ENCODE peak calls at places on chromosomes 6 and 20, in four cellular contexts. G, S, Q and H are unnamed samples.

GRCh38 chr6:106122306-106122940 is 36.3 kb downstream of the PRDM1 start:
- DNase-seq in G (no peak), S (no peak), Q (no peak), H (no peak)

GRCh38 chr6:40195751-40196518 is 261.7 kb upstream of the MOCS1 start:
- DNase-seq in G (no peak), S (no peak), Q (no peak), H (no peak)

GRCh38 chr6:154099211-154099610 is 60.2 kb downstream of the OPRM1 start:
- DNase-seq in G (no peak), S (no peak), Q (no peak), H (no peak)

GRCh38 chr6:45681860-45682488 is 304.2 kb upstream of the SUPT3H start:
- DNase-seq in G (peak), S (no peak), Q (peak), H (peak)

GRCh38 chr6:28597217-28597835 is 71.6 kb downstream of the GPX5 start:
- DNase-seq in G (no peak), S (peak), Q (peak), H (no peak)

GRCh38 chr6:138107752-138108592 is 753 bp upstream of the PERP start:
- DNase-seq in G (peak), S (peak), Q (no peak), H (peak)

GRCh38 chr20:1490643-1491042 is 577 bp downstream of the SIRPB2 start:
- DNase-seq in G (no peak), S (no peak), Q (no peak), H (no peak)

GRCh38 chr6:108559884-108560462 is 744 bp upstream of the FOXO3 start:
- DNase-seq in G (peak), S (peak), Q (peak), H (no peak)

GRCh38 chr6:44499609-44500008 is 112.1 kb downstream of the CDC5L start:
- DNase-seq in G (no peak), S (no peak), Q (no peak), H (no peak)

GRCh38 chr6:6943411-6943810 is 164.3 kb upstream of the RREB1 start:
- DNase-seq in G (no peak), S (no peak), Q (no peak), H (no peak)

GRCh38 chr6:114364295-114364694 is 21.5 kb upstream of the HS3ST5 start:
- DNase-seq in G (no peak), S (no peak), Q (peak), H (no peak)

GRCh38 chr6:50829898-50830439 is 11.3 kb downstream of the TFAP2B start:
- DNase-seq in G (no peak), S (no peak), Q (no peak), H (no peak)

GRCh38 chr6:119390276-119390793 is 40.8 kb upstream of the MAN1A1 start:
- DNase-seq in G (no peak), S (no peak), Q (no peak), H (no peak)

GRCh38 chr6:28351087-28351486 is 1.3 kb downstream of the ZKSCAN3 start:
- DNase-seq in G (no peak), S (no peak), Q (no peak), H (no peak)

GRCh38 chr20:62210496-62210855 is 9.6 kb downstream of the HRH3 start:
- DNase-seq in G (no peak), S (no peak), Q (no peak), H (no peak)

GRCh38 chr6:56954389-56955170 is at the start of gene BEND6:
- DNase-seq in G (peak), S (peak), Q (peak), H (peak)

GRCh38 chr6:56953597-56954388 is 1.1 kb upstream of the BEND6 start:
- DNase-seq in G (peak), S (no peak), Q (peak), H (peak)

GRCh38 chr6:56956481-56956880 is 1.6 kb downstream of the BEND6 start:
- DNase-seq in G (no peak), S (no peak), Q (no peak), H (no peak)

GRCh38 chr6:56957856-56958255 is 2.9 kb downstream of the BEND6 start:
- DNase-seq in G (no peak), S (no peak), Q (no peak), H (no peak)

DNA sequence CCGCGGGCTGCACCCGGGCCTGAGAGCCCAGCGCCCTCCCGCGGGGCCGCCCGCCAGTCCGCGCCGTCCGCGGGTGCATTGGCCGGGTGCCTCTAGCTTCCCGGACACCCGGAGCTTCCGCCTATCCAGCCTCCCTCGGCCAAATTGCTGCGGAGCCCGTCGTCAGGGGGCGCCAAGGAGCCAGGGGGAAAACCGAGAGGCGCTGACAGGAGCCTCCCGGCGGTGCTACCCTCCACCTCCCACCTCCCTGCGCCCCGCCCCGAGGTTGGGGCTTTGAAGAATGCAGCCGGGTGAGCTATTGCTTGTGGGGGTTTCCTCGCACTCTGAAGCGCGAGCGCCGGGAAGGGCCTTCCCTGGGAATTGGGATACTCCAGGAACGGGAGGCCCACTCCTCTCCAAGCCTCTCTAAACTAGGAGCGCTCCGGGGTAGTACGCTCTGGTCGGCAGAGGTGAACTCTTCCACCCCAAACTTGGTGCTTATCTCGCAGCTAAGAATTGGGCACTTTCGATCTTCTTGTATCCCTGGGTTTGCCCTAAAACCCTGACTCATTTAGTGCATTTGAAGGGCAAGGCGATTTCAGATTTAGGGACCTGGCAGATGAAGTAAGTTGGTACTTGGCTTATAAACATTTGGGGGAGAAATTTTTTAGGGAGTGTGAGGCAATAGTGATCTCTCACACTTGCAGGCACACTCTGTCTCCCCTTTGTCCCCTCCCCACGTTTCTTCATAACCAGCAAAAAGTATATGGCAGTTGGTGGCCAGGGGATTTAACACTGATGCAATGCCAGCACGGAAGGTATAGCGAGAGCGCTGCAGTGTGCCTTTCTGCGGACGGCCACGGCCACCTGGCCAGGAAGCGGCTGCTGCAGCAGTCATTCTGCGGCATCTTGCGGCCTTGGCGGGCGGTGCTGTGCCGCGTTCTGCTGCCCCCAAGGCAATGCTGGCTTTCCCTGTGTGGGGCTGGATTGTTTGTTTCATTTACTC is 556 bp downstream of the BEND6 start:
- DNase-seq in G (peak), S (peak), Q (peak), H (peak)
- TF ChIP-seq CTCF in G (peak), S (peak), Q (peak), H (peak)

GRCh38 chr6:34154668-34155447 is 9.0 kb upstream of the GRM4 start:
- DNase-seq in G (peak), S (peak), Q (peak), H (peak)
- TF ChIP-seq CTCF in G (peak), S (peak), Q (peak), H (peak)

GRCh38 chr20:44268802-44269201 is 21.7 kb downstream of the GDAP1L1 start:
- DNase-seq in G (no peak), S (no peak), Q (no peak), H (no peak)

GRCh38 chr20:44258226-44258890 is 11.2 kb downstream of the GDAP1L1 start:
- DNase-seq in G (no peak), S (no peak), Q (no peak), H (no peak)

DNA sequence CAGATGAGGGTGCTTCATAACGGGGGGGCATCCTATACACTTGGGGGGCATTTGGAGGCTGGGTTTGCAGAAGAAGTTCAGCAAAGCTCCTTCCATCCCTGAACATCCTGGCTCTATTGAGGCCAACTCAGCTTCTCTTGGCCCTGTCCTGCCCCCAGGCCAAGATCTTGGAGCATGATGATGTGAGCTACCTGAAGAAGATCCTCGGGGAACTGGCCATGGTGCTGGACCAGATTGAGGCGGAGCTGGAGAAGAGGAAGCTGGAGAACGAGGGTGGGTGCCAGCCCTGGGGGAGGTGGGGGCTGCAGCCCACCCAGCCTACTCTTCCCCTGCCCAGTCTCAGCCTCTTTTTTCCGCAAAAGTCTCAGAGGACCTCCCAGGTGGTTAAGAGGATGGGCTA is 17.2 kb downstream of the GDAP1L1 start:
- DNase-seq in G (no peak), S (peak), Q (no peak), H (no peak)
- TF ChIP-seq CTCF in G (no peak), S (no peak), Q (no peak), H (no peak)

DNA sequence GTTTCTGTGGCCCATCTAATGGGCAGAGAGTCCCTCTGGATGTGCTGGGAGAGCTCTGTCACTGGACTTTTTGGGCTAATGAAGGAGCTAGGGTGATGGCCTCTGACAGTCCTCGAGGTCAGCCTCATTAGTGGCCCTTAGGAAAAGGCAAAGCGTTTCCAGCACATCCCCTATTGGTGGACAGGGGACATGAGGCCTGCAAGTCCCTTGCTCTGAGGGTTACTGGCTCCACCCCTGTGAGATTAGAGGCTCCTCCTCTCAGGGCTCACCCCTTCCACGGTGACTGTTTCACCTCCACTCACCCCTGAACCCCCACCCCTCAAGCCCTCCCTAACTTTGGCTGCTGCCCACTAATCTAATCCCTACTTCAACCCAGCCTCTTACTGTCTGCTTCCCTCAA is 12.8 kb upstream of the FANCE start:
- DNase-seq in G (no peak), S (no peak), Q (no peak), H (no peak)
- TF ChIP-seq CTCF in G (no peak), S (no peak), Q (no peak), H (no peak)

GRCh38 chr6:21597243-21597682 is 3.7 kb downstream of the SOX4 start:
- DNase-seq in G (no peak), S (no peak), Q (no peak), H (no peak)

GRCh38 chr6:21597706-21598273 is 4.2 kb downstream of the SOX4 start:
- DNase-seq in G (no peak), S (peak), Q (peak), H (peak)

GRCh38 chr6:21601341-21601740 is 7.8 kb downstream of the SOX4 start:
- DNase-seq in G (no peak), S (no peak), Q (no peak), H (no peak)

GRCh38 chr6:21598662-21599061 is 5.1 kb downstream of the SOX4 start:
- DNase-seq in G (no peak), S (no peak), Q (peak), H (no peak)

GRCh38 chr6:21599074-21599639 is 5.6 kb downstream of the SOX4 start:
- DNase-seq in G (no peak), S (no peak), Q (no peak), H (no peak)
- TF ChIP-seq CTCF in G (no peak), S (no peak), Q (no peak), H (no peak)

GRCh38 chr6:52505726-52506501 is 70.9 kb downstream of the TRAM2 start:
- DNase-seq in G (no peak), S (no peak), Q (no peak), H (no peak)

GRCh38 chr6:52504778-52505127 is 72.1 kb downstream of the TRAM2 start:
- DNase-seq in G (no peak), S (no peak), Q (no peak), H (no peak)

GRCh38 chr6:52502306-52503029 is 74.4 kb downstream of the TRAM2 start:
- DNase-seq in G (no peak), S (no peak), Q (no peak), H (no peak)

GRCh38 chr6:52503344-52503747 is 73.5 kb downstream of the TRAM2 start:
- DNase-seq in G (no peak), S (peak), Q (no peak), H (no peak)

GRCh38 chr6:52503853-52504777 is 72.7 kb downstream of the TRAM2 start:
- DNase-seq in G (no peak), S (no peak), Q (peak), H (no peak)
- TF ChIP-seq CTCF in G (no peak), S (no peak), Q (no peak), H (no peak)

GRCh38 chr6:79544939-79545450 is 7.8 kb upstream of the LCA5 start:
- DNase-seq in G (peak), S (peak), Q (peak), H (peak)
- TF ChIP-seq CTCF in G (peak), S (peak), Q (peak), H (peak)

GRCh38 chr20:44089987-44090674 is 96.9 kb downstream of the JPH2 start:
- DNase-seq in G (peak), S (no peak), Q (peak), H (no peak)

GRCh38 chr20:44091026-44091425 is 96.0 kb downstream of the JPH2 start:
- DNase-seq in G (no peak), S (no peak), Q (peak), H (no peak)

GRCh38 chr20:44092551-44093248 is 94.3 kb downstream of the JPH2 start:
- DNase-seq in G (peak), S (no peak), Q (peak), H (no peak)

GRCh38 chr20:44095831-44096230 is 91.2 kb downstream of the JPH2 start:
- DNase-seq in G (no peak), S (no peak), Q (no peak), H (no peak)

GRCh38 chr20:44093249-44093582 is 93.8 kb downstream of the JPH2 start:
- DNase-seq in G (no peak), S (no peak), Q (no peak), H (no peak)
- TF ChIP-seq CTCF in G (no peak), S (no peak), Q (no peak), H (no peak)

DNA sequence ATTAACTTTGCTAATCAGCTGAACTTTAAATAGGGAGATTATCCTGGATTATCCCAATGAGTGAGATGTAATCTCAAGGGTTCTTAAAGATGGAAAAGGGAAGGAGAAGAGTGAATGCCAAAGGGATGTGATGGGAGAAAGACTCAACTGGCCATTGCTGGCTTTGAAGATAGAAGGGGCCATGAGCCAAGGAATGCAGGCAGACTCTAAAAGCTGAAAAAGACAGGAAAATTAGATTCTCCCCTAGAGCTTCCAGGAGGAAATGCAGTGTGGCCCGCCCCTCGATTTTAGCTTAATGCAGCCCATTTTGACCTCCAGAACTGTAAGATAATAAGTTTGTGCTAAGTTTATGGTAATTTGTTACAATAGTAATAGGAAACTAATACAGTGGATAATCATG is 3.2 kb upstream of the HDDC2 start:
- DNase-seq in G (no peak), S (no peak), Q (no peak), H (no peak)
- TF ChIP-seq CTCF in G (no peak), S (no peak), Q (no peak), H (no peak)

GRCh38 chr6:52420668-52421358 is 671 bp downstream of the EFHC1 start:
- DNase-seq in G (no peak), S (peak), Q (peak), H (no peak)

GRCh38 chr6:52417675-52418111 is 2.4 kb upstream of the EFHC1 start:
- DNase-seq in G (no peak), S (no peak), Q (peak), H (no peak)

GRCh38 chr6:52418606-52419005 is 1.5 kb upstream of the EFHC1 start:
- DNase-seq in G (no peak), S (no peak), Q (no peak), H (no peak)

GRCh38 chr6:52422156-52422555 is 2.0 kb downstream of the EFHC1 start:
- DNase-seq in G (no peak), S (no peak), Q (no peak), H (no peak)

DNA sequence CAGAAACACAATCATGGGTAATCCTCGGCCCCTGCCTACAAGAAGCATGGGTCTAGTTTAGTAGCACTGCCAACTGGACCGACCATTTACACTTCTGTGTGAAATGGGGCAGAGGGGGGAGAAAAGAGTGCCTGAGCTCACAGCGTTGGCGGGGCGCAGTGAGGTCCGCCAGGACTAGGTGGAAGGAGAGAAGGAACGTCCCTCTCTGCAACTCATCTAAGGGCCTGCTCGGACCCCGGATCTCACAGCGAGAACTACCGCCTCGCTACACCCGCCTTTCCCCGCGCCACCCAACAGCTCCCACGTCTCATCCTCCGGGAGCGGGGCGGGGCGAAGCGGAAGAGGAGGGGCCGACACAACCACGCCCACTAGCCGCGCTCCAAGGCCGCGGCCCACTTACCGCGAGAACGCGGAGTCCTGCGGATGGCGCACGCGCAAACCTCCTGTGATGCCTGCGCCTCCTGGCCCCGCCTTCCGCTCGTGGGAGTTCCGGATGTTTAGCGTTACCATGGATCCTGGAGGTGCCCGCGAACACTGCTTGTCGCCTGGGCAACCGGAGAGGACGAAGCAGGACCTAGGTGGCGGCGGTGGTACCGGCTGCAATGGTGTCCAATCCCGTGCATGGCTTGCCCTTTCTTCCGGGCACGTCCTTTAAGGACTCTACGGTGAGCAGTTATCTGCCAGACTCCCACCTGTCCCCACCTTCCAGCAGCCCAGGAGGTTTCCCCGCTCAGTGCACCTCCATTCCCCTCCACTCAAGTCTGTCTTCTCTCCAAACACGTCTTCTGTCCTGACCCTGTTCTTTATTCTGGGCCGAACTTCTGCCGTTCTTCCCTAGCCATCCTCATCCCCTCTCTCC is at the start of gene EFHC1:
- DNase-seq in G (peak), S (peak), Q (peak), H (peak)
- TF ChIP-seq CTCF in G (no peak), S (no peak), Q (no peak), H (no peak)